ENCODE peak calls at places on chromosomes 7 and 10, in six cellular contexts. M is H1, O is IMR-90, K is HL-60, W is adipocyte, E is kidney. H is an unnamed sample.

GRCh38 chr7:36037121-36037662 is 115.9 kb upstream of the EEPD1 start:
- DNase-seq in M (no peak), O (peak), K (no peak), W (peak), E (no peak), H (no peak)

GRCh38 chr10:73840056-73840402 is 28.6 kb upstream of the NDST2 start:
- DNase-seq in M (no peak), O (peak), K (no peak), W (no peak), E (no peak), H (no peak)

GRCh38 chr10:5584895-5585516 is 60.2 kb downstream of the CALML3 start:
- DNase-seq in M (no peak), O (peak), K (no peak), W (peak), E (peak), H (no peak)

GRCh38 chr10:49114718-49115014 is 656 bp downstream of the VSTM4 start:
- DNase-seq in M (no peak), O (no peak), K (no peak), W (no peak), E (no peak), H (no peak)

GRCh38 chr7:155412416-155413253 is 45.3 kb upstream of the EN2 start:
- DNase-seq in M (peak), O (peak), K (peak), W (peak), E (no peak), H (peak)

GRCh38 chr7:10429031-10429430 is 544.6 kb upstream of the PHF14 start:
- DNase-seq in M (no peak), O (no peak), K (no peak), W (no peak), E (no peak), H (no peak)

GRCh38 chr7:36752026-36752735 is 27.9 kb upstream of the AOAH start:
- DNase-seq in M (no peak), O (no peak), K (no peak), W (no peak), E (no peak), H (no peak)

GRCh38 chr7:64881461-64882287 is 21.4 kb upstream of the ZNF273 start:
- DNase-seq in M (no peak), O (no peak), K (no peak), W (no peak), E (peak), H (no peak)

GRCh38 chr7:28706607-28707006 is 251.5 kb downstream of the TRIL start:
- DNase-seq in M (no peak), O (no peak), K (no peak), W (no peak), E (no peak), H (no peak)

GRCh38 chr7:158142657-158143056 is 445.0 kb downstream of the PTPRN2 start:
- DNase-seq in M (no peak), O (no peak), K (no peak), W (no peak), E (peak), H (no peak)

DNA sequence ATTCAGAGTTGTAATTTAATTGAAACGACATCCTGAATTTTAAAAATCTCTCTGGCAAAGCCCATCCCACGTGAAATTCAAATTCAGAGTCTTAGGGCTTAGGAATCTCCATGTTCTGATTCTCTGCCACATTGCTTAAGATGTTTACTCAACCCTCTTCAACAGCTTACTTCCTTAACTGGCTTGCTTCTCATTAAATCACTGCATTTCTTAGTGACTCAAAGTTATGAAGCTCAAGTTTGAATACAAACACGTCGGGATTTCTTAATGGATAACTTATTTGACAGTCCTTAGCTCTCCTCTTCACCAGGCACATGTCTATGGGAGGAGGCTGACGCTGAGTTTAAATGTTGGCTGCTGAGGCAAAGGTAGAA is 300.1 kb upstream of the PITRM1 start:
- DNase-seq in M (no peak), O (peak), K (no peak), W (peak), E (no peak), H (no peak)
- H3K4me3 ChIP-seq in M (no peak), O (no peak), K (no peak), W (peak), E (peak), H (no peak)

GRCh38 chr7:89731751-89732150 is 422.5 kb upstream of the STEAP1 start:
- DNase-seq in M (no peak), O (no peak), K (no peak), W (no peak), E (no peak), H (no peak)

GRCh38 chr7:89728550-89728949 is 425.7 kb upstream of the STEAP1 start:
- DNase-seq in M (no peak), O (no peak), K (no peak), W (no peak), E (no peak), H (no peak)

GRCh38 chr7:89726548-89726947 is 427.7 kb upstream of the STEAP1 start:
- DNase-seq in M (no peak), O (no peak), K (no peak), W (no peak), E (no peak), H (no peak)
- H3K4me3 ChIP-seq in M (no peak), O (no peak), K (no peak), W (no peak), E (no peak), H (no peak)

GRCh38 chr7:128868624-128869137 is 6.0 kb downstream of the ATP6V1F start:
- DNase-seq in M (no peak), O (no peak), K (no peak), W (no peak), E (no peak), H (no peak)
- H3K4me3 ChIP-seq in M (peak), O (no peak), K (no peak), W (peak), E (peak), H (peak)

GRCh38 chr7:142868188-142868811 is 13.4 kb downstream of the EPHB6 start:
- DNase-seq in M (peak), O (no peak), K (no peak), W (no peak), E (no peak), H (no peak)
- H3K4me3 ChIP-seq in M (no peak), O (no peak), K (no peak), W (no peak), E (no peak), H (no peak)

GRCh38 chr7:18225067-18225466 is 197.4 kb upstream of the PRPS1L1 start:
- DNase-seq in M (no peak), O (no peak), K (no peak), W (no peak), E (no peak), H (no peak)

GRCh38 chr7:18226598-18226997 is 199.0 kb upstream of the PRPS1L1 start:
- DNase-seq in M (no peak), O (no peak), K (no peak), W (no peak), E (no peak), H (no peak)

GRCh38 chr7:18221377-18222290 is 194.0 kb upstream of the PRPS1L1 start:
- DNase-seq in M (no peak), O (peak), K (peak), W (peak), E (no peak), H (no peak)

GRCh38 chr7:18228686-18229085 is 201.0 kb upstream of the PRPS1L1 start:
- DNase-seq in M (no peak), O (no peak), K (no peak), W (no peak), E (no peak), H (no peak)

GRCh38 chr7:18224138-18224537 is 196.5 kb upstream of the PRPS1L1 start:
- DNase-seq in M (no peak), O (no peak), K (no peak), W (no peak), E (no peak), H (no peak)
- H3K4me3 ChIP-seq in M (no peak), O (no peak), K (no peak), W (no peak), E (no peak), H (no peak)

GRCh38 chr7:45027774-45028114 is 27.7 kb downstream of the CCM2 start:
- DNase-seq in M (no peak), O (no peak), K (no peak), W (no peak), E (no peak), H (no peak)

GRCh38 chr7:45026013-45026412 is 26.0 kb downstream of the CCM2 start:
- DNase-seq in M (no peak), O (no peak), K (no peak), W (no peak), E (no peak), H (no peak)

GRCh38 chr7:45028920-45029344 is 28.9 kb downstream of the CCM2 start:
- DNase-seq in M (no peak), O (no peak), K (no peak), W (no peak), E (peak), H (no peak)

GRCh38 chr7:45028138-45028919 is 28.3 kb downstream of the CCM2 start:
- DNase-seq in M (no peak), O (no peak), K (no peak), W (no peak), E (no peak), H (no peak)

GRCh38 chr7:45026984-45027773 is 27.2 kb downstream of the CCM2 start:
- DNase-seq in M (no peak), O (peak), K (peak), W (no peak), E (no peak), H (no peak)
- H3K4me3 ChIP-seq in M (no peak), O (no peak), K (peak), W (no peak), E (peak), H (no peak)

DNA sequence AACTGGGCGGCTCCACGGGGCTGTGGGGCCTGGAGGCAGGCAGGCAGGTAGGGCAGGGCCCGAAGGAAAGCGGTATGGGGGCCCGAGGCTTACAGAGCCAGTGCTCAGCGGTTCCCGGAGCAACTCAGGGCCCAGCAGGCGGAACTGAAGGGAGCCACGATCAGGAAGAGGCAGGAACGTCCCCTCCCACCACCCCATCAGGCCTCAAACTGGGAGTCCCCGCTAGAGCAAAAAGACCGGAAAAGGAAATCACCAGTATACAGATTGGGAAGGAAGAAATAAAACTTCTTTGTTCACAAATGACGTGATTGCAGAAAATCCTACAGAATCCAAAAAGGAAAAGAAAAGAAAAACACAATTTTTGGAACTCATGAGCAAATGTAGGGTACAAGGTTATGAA is 21.6 kb upstream of the ZFAND2A start:
- DNase-seq in M (no peak), O (no peak), K (no peak), W (no peak), E (no peak), H (no peak)
- H3K4me3 ChIP-seq in M (no peak), O (no peak), K (no peak), W (no peak), E (no peak), H (no peak)

GRCh38 chr10:95810198-95810976 is 54.4 kb downstream of the ENTPD1 start:
- DNase-seq in M (no peak), O (no peak), K (no peak), W (no peak), E (no peak), H (no peak)
- H3K4me3 ChIP-seq in M (no peak), O (no peak), K (no peak), W (no peak), E (no peak), H (no peak)

GRCh38 chr7:139829654-139830130 is 628 bp downstream of the TBXAS1 start:
- DNase-seq in M (no peak), O (peak), K (no peak), W (peak), E (no peak), H (no peak)

GRCh38 chr7:139828446-139828845 is 618 bp upstream of the TBXAS1 start:
- DNase-seq in M (no peak), O (no peak), K (no peak), W (no peak), E (no peak), H (no peak)

GRCh38 chr7:139830292-139830691 is 1.2 kb downstream of the TBXAS1 start:
- DNase-seq in M (no peak), O (no peak), K (no peak), W (no peak), E (no peak), H (no peak)

GRCh38 chr7:139830779-139831498 is 1.9 kb downstream of the TBXAS1 start:
- DNase-seq in M (no peak), O (no peak), K (no peak), W (no peak), E (no peak), H (no peak)

GRCh38 chr7:139828880-139829653 is at the start of gene TBXAS1:
- DNase-seq in M (no peak), O (peak), K (peak), W (peak), E (no peak), H (no peak)
- H3K4me3 ChIP-seq in M (no peak), O (peak), K (peak), W (no peak), E (peak), H (no peak)

GRCh38 chr7:96689414-96689813 is 20.2 kb downstream of the SEM1 start:
- DNase-seq in M (no peak), O (no peak), K (no peak), W (no peak), E (no peak), H (no peak)

GRCh38 chr7:96679886-96680285 is 29.8 kb downstream of the SEM1 start:
- DNase-seq in M (no peak), O (no peak), K (no peak), W (no peak), E (no peak), H (no peak)

GRCh38 chr7:96686305-96686704 is 23.3 kb downstream of the SEM1 start:
- DNase-seq in M (no peak), O (no peak), K (no peak), W (peak), E (no peak), H (no peak)

GRCh38 chr7:96685755-96686154 is 23.9 kb downstream of the SEM1 start:
- DNase-seq in M (no peak), O (no peak), K (no peak), W (no peak), E (no peak), H (no peak)

GRCh38 chr7:96685353-96685752 is 24.3 kb downstream of the SEM1 start:
- DNase-seq in M (no peak), O (no peak), K (no peak), W (no peak), E (no peak), H (no peak)
- H3K4me3 ChIP-seq in M (no peak), O (no peak), K (no peak), W (no peak), E (no peak), H (no peak)